ENCODE peak calls at places on chromosomes 1 and 21, in four cellular contexts. D, L, S and R are unnamed samples.

GRCh38 chr1:65918564-65918963 is 125.9 kb downstream of the PDE4B start:
- DNase-seq in D (peak), L (no peak), S (no peak), R (no peak)

GRCh38 chr1:11184973-11185372 is 4.2 kb upstream of the ANGPTL7 start:
- DNase-seq in S (no peak), D (no peak), L (peak), R (no peak)

GRCh38 chr21:41250519-41250918 is 66.1 kb upstream of the FAM3B start:
- DNase-seq in S (peak), L (no peak), D (no peak), R (no peak)

GRCh38 chr1:85321237-85321964 is 45.0 kb upstream of the BCL10 start:
- DNase-seq in D (no peak), S (peak), L (peak), R (peak)

GRCh38 chr1:14552246-14552970 is 46.1 kb upstream of the KAZN start:
- DNase-seq in S (no peak), D (no peak), L (no peak), R (no peak)

GRCh38 chr1:55894521-55894920 is 679.4 kb upstream of the USP24 start:
- DNase-seq in S (no peak), D (peak), L (no peak), R (no peak)

GRCh38 chr1:20343149-20343936 is 52.7 kb downstream of the VWA5B1 start:
- DNase-seq in S (no peak), D (peak), L (no peak), R (no peak)

GRCh38 chr1:203072002-203072607 is 13.7 kb downstream of the MYOG start:
- DNase-seq in D (peak), L (no peak), S (no peak), R (no peak)

GRCh38 chr1:230030122-230030821 is 36.8 kb upstream of the GALNT2 start:
- DNase-seq in D (no peak), L (no peak), S (no peak), R (no peak)

GRCh38 chr1:167805041-167805556 is 83.3 kb downstream of the MPZL1 start:
- DNase-seq in D (no peak), L (peak), S (no peak), R (peak)

GRCh38 chr1:184222561-184223157 is 164.2 kb upstream of the C1orf21 start:
- DNase-seq in D (peak), L (peak), S (peak), R (peak)

GRCh38 chr1:166489670-166490436 is 323.1 kb upstream of the FAM78B start:
- DNase-seq in L (peak), S (peak), D (no peak), R (peak)

GRCh38 chr1:52141513-52142219 is at the start of gene ZFYVE9:
- DNase-seq in D (peak), L (peak), S (peak), R (peak)

GRCh38 chr21:45872471-45872870 is 109.1 kb upstream of the COL6A1 start:
- DNase-seq in D (no peak), S (no peak), L (no peak), R (no peak)

GRCh38 chr21:34282223-34282622 is 81.6 kb upstream of the KCNE2 start:
- DNase-seq in S (peak), D (no peak), L (no peak), R (no peak)

GRCh38 chr21:46079357-46080170 is 18.3 kb upstream of the COL6A2 start:
- DNase-seq in S (no peak), L (no peak), D (no peak), R (peak)

GRCh38 chr1:17569200-17570139 is 30.0 kb downstream of the ARHGEF10L start:
- DNase-seq in L (peak), D (peak), S (peak), R (peak)

GRCh38 chr1:160204526-160205241 is 500 bp upstream of the PEA15 start:
- DNase-seq in D (peak), L (peak), S (no peak), R (peak)

GRCh38 chr21:16842716-16843115 is 670.1 kb upstream of the CXADR start:
- DNase-seq in L (no peak), D (peak), S (no peak), R (no peak)

GRCh38 chr1:205505076-205505729 is 734 bp downstream of the CDK18 start:
- DNase-seq in D (peak), S (no peak), L (no peak), R (no peak)

GRCh38 chr21:45551316-45551715 is 9.1 kb upstream of the SLC19A1 start:
- DNase-seq in S (peak), L (peak), D (no peak), R (peak)

GRCh38 chr1:30340934-30341333 is 382.5 kb downstream of the MATN1 start:
- DNase-seq in D (no peak), S (no peak), L (no peak), R (no peak)

GRCh38 chr1:219806642-219807041 is 121.7 kb downstream of the SLC30A10 start:
- DNase-seq in D (no peak), S (no peak), L (no peak), R (no peak)

GRCh38 chr1:5847013-5847654 is 145.1 kb downstream of the NPHP4 start:
- DNase-seq in L (no peak), D (peak), S (peak), R (peak)

GRCh38 chr1:168806955-168807354 is 77.9 kb upstream of the DPT start:
- DNase-seq in S (no peak), L (no peak), D (no peak), R (no peak)

GRCh38 chr1:35556494-35557117 is 597 bp downstream of the KIAA0319L start:
- DNase-seq in L (no peak), D (no peak), S (no peak), R (no peak)

GRCh38 chr1:54282101-54282847 is 82.3 kb downstream of the MRPL37 start:
- DNase-seq in D (no peak), L (no peak), S (no peak), R (no peak)

GRCh38 chr1:15107897-15108296 is 45.6 kb upstream of the TMEM51 start:
- DNase-seq in L (no peak), S (no peak), D (no peak), R (no peak)

GRCh38 chr1:90717665-90718410 is 736 bp upstream of the BARHL2 start:
- DNase-seq in L (no peak), D (peak), S (no peak), R (no peak)

GRCh38 chr1:81364075-81364474 is 436.7 kb upstream of the ADGRL2 start:
- DNase-seq in L (no peak), D (no peak), S (no peak), R (no peak)

GRCh38 chr1:153682730-153683129 is 4.2 kb downstream of the NPR1 start:
- DNase-seq in D (no peak), L (no peak), S (no peak), R (no peak)

GRCh38 chr1:78440381-78440793 is 50.4 kb upstream of the PTGFR start:
- DNase-seq in D (no peak), L (no peak), S (peak), R (no peak)

GRCh38 chr21:41112740-41113692 is 54.9 kb upstream of the BACE2 start:
- DNase-seq in D (peak), S (peak), L (peak), R (peak)

GRCh38 chr1:204258213-204259115 is 44.7 kb upstream of the GOLT1A start:
- DNase-seq in L (no peak), D (peak), S (peak), R (peak)

GRCh38 chr21:43299441-43300277 is 127.3 kb downstream of the SIK1 start:
- DNase-seq in S (no peak), D (no peak), L (no peak), R (no peak)

GRCh38 chr1:24776821-24777220 is 31.6 kb downstream of the CLIC4 start:
- DNase-seq in S (no peak), D (no peak), L (no peak), R (no peak)

GRCh38 chr1:170680428-170680827 is 16.5 kb downstream of the PRRX1 start:
- DNase-seq in D (no peak), S (no peak), L (no peak), R (no peak)

GRCh38 chr1:40824591-40825429 is 37.4 kb downstream of the CITED4 start:
- DNase-seq in L (no peak), D (peak), S (peak), R (peak)

GRCh38 chr21:31337086-31337485 is 7.0 kb downstream of the TIAM1 start:
- DNase-seq in S (no peak), L (no peak), D (no peak), R (no peak)